ENCODE peak calls at places on chromosomes 7 and 10, in eight cellular contexts. C is NCI-H1694 treated with DMSO at 0.1 percent for 48 hours, O is kidney, T is HuH-7.5, I is OCI-LY7, Y is fibroblast of the aortic adventitia, F is transverse colon, B is NAMALWA. L is an unnamed sample.

GRCh38 chr10:61842755-61843497 is 58.6 kb upstream of the ARID5B start:
- DNase-seq in I (no peak), C (no peak), T (no peak), O (no peak), Y (peak), B (no peak), F (no peak), L (no peak)

GRCh38 chr10:21505711-21506278 is 19.7 kb downstream of the SKIDA1 start:
- DNase-seq in O (no peak), C (no peak), T (peak), F (no peak), B (no peak), Y (no peak), I (no peak), L (no peak)

GRCh38 chr7:83970081-83970480 is 224.5 kb downstream of the SEMA3A start:
- DNase-seq in I (no peak), T (no peak), Y (no peak), F (no peak), C (no peak), O (no peak), B (no peak), L (peak)

GRCh38 chr10:69866688-69867461 is 65.2 kb downstream of the COL13A1 start:
- DNase-seq in B (no peak), C (no peak), F (peak), O (peak), T (no peak), I (no peak), Y (peak), L (no peak)

GRCh38 chr7:103811997-103812396 is 177.5 kb downstream of the RELN start:
- DNase-seq in B (peak), Y (no peak), O (no peak), F (no peak), C (no peak), I (peak), T (no peak), L (no peak)

GRCh38 chr10:43665054-43665453 is 16.4 kb upstream of the ZNF32 start:
- DNase-seq in I (no peak), Y (no peak), O (no peak), C (no peak), F (no peak), T (no peak), B (no peak), L (no peak)

GRCh38 chr10:9075420-9075819 is 1020.9 kb downstream of the GATA3 start:
- DNase-seq in I (no peak), B (no peak), Y (no peak), T (no peak), O (no peak), F (no peak), C (no peak), L (no peak)

GRCh38 chr10:103609231-103610082 is 116.0 kb downstream of the NEURL1 start:
- DNase-seq in O (no peak), Y (no peak), T (no peak), F (no peak), I (no peak), C (no peak), B (no peak), L (no peak)

GRCh38 chr10:109593686-109594085 is 329.6 kb downstream of the XPNPEP1 start:
- DNase-seq in T (no peak), F (no peak), B (no peak), O (no peak), Y (no peak), I (no peak), C (no peak), L (no peak)

GRCh38 chr10:124351481-124352220 is 67.1 kb downstream of the OAT start:
- DNase-seq in Y (no peak), T (no peak), I (no peak), B (no peak), C (no peak), F (no peak), O (no peak), L (no peak)

GRCh38 chr7:28407643-28408042 is 4.7 kb upstream of the CREB5 start:
- DNase-seq in T (peak), C (no peak), B (no peak), O (no peak), I (no peak), Y (peak), F (peak), L (no peak)

GRCh38 chr10:117411440-117412428 is 36.5 kb upstream of the PDZD8 start:
- DNase-seq in C (no peak), T (no peak), B (no peak), I (no peak), Y (no peak), O (no peak), F (no peak), L (peak)

GRCh38 chr10:125064681-125065492 is 95.5 kb downstream of the CTBP2 start:
- DNase-seq in O (peak), I (peak), F (no peak), B (peak), T (no peak), C (no peak), Y (peak), L (no peak)